ENCODE peak calls at places on chromosomes 12 and 14, in four cellular contexts. H is bronchial epithelial cell, F is IMR-90, O is transverse colon. P is an unnamed sample.

GRCh38 chr12:26786491-26787124 is 46.4 kb downstream of the ITPR2 start:
- DNase-seq in H (no peak), F (peak), O (no peak), P (no peak)

GRCh38 chr12:92539966-92540791 is 162.6 kb upstream of the PLEKHG7 start:
- DNase-seq in F (no peak), H (no peak), O (no peak), P (no peak)

GRCh38 chr14:101961011-101961721 is 3.2 kb upstream of the DYNC1H1 start:
- DNase-seq in O (peak), H (peak), F (peak), P (peak)

GRCh38 chr12:123237646-123238329 is 4.6 kb downstream of the MTRFR start:
- DNase-seq in O (peak), H (peak), F (peak), P (peak)

GRCh38 chr12:79058342-79058741 is 193.8 kb downstream of the SYT1 start:
- DNase-seq in O (no peak), F (peak), H (peak), P (peak)

GRCh38 chr14:64856528-64857445 is 22.9 kb downstream of the SPTB start:
- DNase-seq in O (no peak), H (no peak), F (no peak), P (no peak)

GRCh38 chr12:7542046-7542445 is 38.5 kb upstream of the CD163 start:
- DNase-seq in H (no peak), F (no peak), O (no peak), P (no peak)

GRCh38 chr12:112354399-112354798 is 27.8 kb downstream of the HECTD4 start:
- DNase-seq in H (no peak), O (no peak), F (no peak), P (peak)

GRCh38 chr14:104291123-104292000 is 153.0 kb downstream of the KIF26A start:
- DNase-seq in F (no peak), H (no peak), O (peak), P (no peak)

GRCh38 chr12:57632898-57633825 is at the start of gene B4GALNT1:
- DNase-seq in O (peak), F (peak), H (peak), P (peak)

GRCh38 chr12:71312767-71313375 is 126.7 kb upstream of the LGR5 start:
- DNase-seq in F (no peak), H (peak), O (no peak), P (peak)

GRCh38 chr14:97539389-97539786 is 742.2 kb downstream of the VRK1 start:
- DNase-seq in F (no peak), O (no peak), H (no peak), P (no peak)

GRCh38 chr14:80638620-80639215 is 302.8 kb downstream of the CEP128 start:
- DNase-seq in O (no peak), F (peak), H (peak), P (peak)

GRCh38 chr12:120140603-120141002 is 24.1 kb upstream of the RAB35 start:
- DNase-seq in O (no peak), H (no peak), F (peak), P (no peak)

GRCh38 chr12:53803703-53804102 is 51.9 kb upstream of the CISTR start:
- DNase-seq in O (no peak), H (no peak), F (no peak), P (no peak)

GRCh38 chr12:4775936-4776335 is 55.7 kb downstream of the GALNT8 start:
- DNase-seq in H (no peak), F (no peak), O (no peak), P (no peak)

GRCh38 chr12:46487567-46488131 is 115.1 kb upstream of the SLC38A2 start:
- DNase-seq in H (no peak), F (no peak), O (no peak), P (no peak)

GRCh38 chr12:109720152-109720855 is 6.7 kb downstream of the FAM222A start:
- DNase-seq in O (no peak), H (no peak), F (no peak), P (no peak)

GRCh38 chr12:117466677-117467362 is 105.4 kb upstream of the NOS1 start:
- DNase-seq in O (peak), F (no peak), H (no peak), P (no peak)

GRCh38 chr12:60437297-60437696 is 841.5 kb downstream of the SLC16A7 start:
- DNase-seq in F (no peak), H (no peak), O (no peak), P (no peak)

GRCh38 chr12:42084522-42084921 is 60.2 kb downstream of the GXYLT1 start:
- DNase-seq in F (peak), H (no peak), O (no peak), P (no peak)

GRCh38 chr12:12200363-12200762 is 66.5 kb downstream of the LRP6 start:
- DNase-seq in H (no peak), O (no peak), F (no peak), P (no peak)

GRCh38 chr14:93375673-93376156 is 28.7 kb downstream of the COX8C start:
- DNase-seq in H (no peak), F (no peak), O (peak), P (no peak)

DNA sequence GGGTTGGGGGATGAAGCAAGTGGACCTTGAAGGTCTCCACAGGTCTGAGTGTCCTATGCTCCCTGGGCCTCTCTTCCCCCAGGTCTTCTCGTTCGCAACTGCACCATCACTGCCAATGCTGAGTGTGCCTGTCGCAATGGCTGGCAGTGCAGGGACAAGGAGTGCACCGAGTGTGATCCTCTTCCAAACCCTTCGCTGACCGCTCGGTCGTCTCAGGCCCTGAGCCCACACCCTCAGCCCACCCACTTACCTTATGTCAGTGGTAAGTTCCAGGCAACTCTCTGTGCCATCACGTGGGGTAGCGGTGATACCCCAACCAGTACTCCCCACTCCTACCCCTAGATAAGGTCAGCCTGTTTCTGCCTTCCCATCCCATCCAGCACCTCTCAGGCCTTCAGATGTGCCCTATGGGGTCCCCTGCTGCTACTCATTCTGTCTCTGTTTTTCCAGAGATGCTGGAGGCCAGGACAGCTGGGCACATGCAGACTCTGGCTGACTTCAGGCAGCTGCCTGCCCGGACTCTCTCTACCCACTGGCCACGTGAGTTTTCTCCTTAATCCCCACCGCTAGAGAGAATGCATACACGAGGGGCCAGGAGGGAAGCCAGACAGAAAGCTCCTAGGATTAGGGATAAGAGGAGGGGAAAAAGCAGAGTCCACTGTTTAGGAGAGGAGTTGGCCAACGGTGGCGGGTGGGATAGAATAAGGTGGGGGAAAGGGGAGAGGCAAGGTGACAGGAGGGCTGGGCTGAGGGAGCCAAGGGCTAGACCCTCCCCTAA is 1.6 kb upstream of the TAPBPL start:
- DNase-seq in F (no peak), H (no peak), O (no peak), P (no peak)
- H3K4me3 ChIP-seq in F (peak), H (peak), O (peak), P (peak)

DNA sequence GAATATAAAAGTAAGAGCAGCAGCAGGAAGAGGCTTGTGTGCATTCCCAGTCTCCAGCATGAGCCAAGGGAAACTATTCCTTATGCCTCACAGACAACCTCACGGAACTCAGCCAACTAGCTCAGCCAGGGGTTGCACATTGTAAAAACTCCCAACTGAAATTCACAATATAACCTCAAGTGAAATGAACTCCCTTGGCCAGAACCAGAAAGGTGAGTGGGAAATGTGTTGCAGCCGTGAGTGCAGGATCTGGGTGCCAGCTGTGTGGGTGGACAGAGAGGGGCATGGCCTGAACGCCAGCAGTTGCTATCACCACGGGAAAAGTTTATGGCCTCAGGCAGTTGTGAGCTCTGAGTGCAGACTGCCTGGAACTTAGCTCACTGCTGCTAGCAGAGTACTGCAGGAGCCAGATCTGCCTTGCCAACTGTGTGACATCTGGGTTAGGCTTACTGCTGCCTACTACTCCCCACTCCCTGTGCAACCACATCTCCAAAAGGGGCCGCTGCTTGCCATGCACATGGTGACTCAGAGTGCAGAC is 2.3 kb upstream of the CLEC1A start:
- DNase-seq in H (peak), F (peak), O (no peak), P (peak)
- H3K4me3 ChIP-seq in H (no peak), F (no peak), O (no peak), P (no peak)

GRCh38 chr12:102479099-102479887 is 1.1 kb downstream of the IGF1 start:
- DNase-seq in F (no peak), H (peak), O (peak), P (peak)
- H3K4me3 ChIP-seq in F (no peak), H (no peak), O (no peak), P (no peak)

GRCh38 chr14:52363001-52363704 is 49.0 kb downstream of the PTGER2 start:
- DNase-seq in O (no peak), F (no peak), H (no peak), P (no peak)
- H3K4me3 ChIP-seq in O (no peak), F (no peak), H (no peak), P (no peak)

GRCh38 chr12:55937956-55938355 is 7.0 kb downstream of the DGKA start:
- DNase-seq in F (peak), O (no peak), H (peak), P (peak)

GRCh38 chr12:55935742-55936151 is 4.8 kb downstream of the DGKA start:
- DNase-seq in H (no peak), F (no peak), O (no peak), P (no peak)

GRCh38 chr12:55940065-55940732 is 9.2 kb downstream of the DGKA start:
- DNase-seq in H (peak), F (peak), O (peak), P (peak)

GRCh38 chr12:55942055-55942454 is 11.1 kb downstream of the DGKA start:
- DNase-seq in H (no peak), O (no peak), F (no peak), P (no peak)

DNA sequence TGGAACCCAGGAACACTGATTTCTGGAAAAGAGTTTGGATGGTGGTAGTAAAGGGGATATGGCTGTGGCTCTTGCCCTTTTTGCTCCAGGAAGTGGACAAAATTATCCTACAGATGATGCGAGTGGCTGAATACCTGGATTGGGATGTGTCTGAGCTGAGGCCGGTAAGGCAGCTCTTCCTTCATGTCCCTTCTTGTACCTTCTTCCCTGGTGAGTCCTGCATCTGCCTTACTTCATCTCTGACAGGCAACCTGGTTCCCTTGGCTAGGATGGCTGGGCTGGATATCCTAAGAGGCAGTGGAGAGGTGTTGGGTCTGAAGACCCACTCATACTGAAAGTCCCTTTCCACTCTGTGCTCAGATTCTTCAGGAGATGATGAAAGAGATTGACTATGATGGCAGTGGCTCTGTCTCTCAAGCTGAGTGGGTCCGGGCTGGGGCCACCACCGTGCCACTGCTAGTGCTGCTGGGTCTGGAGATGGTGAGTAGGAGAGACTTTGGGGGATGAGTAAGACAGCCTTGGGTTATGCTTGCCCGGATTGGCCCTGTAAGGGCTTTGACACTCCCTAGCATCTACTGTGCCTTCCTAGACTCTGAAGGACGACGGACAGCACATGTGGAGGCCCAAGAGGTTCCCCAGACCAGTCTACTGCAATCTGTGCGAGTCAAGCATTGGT is 8.0 kb downstream of the DGKA start:
- DNase-seq in H (peak), F (no peak), O (no peak), P (peak)
- H3K4me3 ChIP-seq in H (no peak), F (no peak), O (no peak), P (no peak)

GRCh38 chr12:52526511-52526951 is 6.3 kb upstream of the KRT5 start:
- DNase-seq in O (no peak), F (no peak), H (no peak), P (no peak)
- H3K4me3 ChIP-seq in O (no peak), F (no peak), H (no peak), P (no peak)

DNA sequence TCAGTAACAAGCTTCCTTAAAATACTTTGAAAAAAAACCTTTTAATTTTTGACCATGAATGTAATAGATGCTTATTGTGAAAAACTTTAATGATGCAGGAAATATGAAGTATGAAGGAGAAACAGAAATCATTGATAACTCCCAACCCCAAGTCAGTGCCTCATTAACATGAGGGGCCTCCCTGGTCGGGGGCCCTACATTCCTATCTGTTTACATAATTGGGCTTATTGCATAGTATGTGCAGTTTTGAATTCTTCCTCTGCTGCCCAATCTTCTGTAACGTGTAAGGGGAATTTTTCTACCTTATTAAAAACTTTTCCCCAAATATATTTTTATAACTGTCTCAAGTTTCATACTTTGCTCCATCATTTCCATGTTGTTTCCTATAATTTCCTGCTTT is 63.0 kb downstream of the SLC25A47 start:
- DNase-seq in O (no peak), H (no peak), F (peak), P (no peak)
- H3K4me3 ChIP-seq in O (no peak), H (no peak), F (no peak), P (no peak)

GRCh38 chr12:48969160-48969771 is 2.3 kb downstream of the WNT10B start:
- DNase-seq in F (no peak), O (no peak), H (no peak), P (no peak)

GRCh38 chr12:48972213-48973021 is 882 bp upstream of the WNT10B start:
- DNase-seq in H (no peak), O (no peak), F (peak), P (no peak)

GRCh38 chr12:48969847-48970701 is 1.5 kb downstream of the WNT10B start:
- DNase-seq in O (no peak), H (no peak), F (no peak), P (no peak)

GRCh38 chr12:48973084-48973483 is 1.5 kb upstream of the WNT10B start:
- DNase-seq in H (no peak), O (no peak), F (no peak), P (no peak)

DNA sequence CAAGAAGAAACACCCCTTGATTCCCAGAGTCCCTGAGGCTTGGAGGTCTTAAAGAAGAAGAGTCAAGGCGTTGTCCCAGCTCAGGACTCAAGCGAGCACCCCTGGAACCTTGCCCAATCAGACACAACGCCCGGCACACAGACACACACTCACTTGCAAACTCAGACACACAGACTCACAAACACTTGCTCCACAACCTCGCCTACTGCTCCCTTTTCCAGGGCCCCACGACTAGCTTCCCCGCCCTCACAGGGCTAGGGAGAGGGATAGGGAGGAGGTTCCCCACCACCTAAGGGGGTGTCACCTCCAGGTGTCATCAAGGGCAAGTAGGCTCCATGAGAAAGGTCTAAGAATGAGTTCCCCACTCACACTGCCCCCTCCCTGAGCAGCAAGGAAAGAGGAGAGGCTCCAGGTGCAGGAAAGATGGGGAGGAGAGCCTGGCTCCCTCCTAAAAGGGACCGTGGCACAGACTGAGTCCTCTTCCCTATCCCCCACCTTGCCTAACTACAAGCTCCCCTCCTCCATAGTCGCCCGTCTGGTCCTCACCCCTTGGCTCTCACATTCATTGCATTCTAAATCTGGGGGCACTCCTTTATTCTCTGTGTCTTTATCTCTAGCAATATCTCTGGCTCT is 717 bp downstream of the WNT10B start:
- DNase-seq in H (no peak), O (no peak), F (no peak), P (no peak)
- H3K4me3 ChIP-seq in H (no peak), O (no peak), F (no peak), P (peak)

GRCh38 chr14:24132061-24132685 is 1.7 kb downstream of the FITM1 start:
- DNase-seq in F (no peak), H (no peak), O (no peak), P (peak)
- H3K4me3 ChIP-seq in F (no peak), H (no peak), O (no peak), P (no peak)

P was measured in epithelial cell of esophagus.